ENCODE peak calls at places on chromosomes 12 and 14, in nine cellular contexts. R, S, C, V, U, K, O, P and G are unnamed samples.

GRCh38 chr14:97298331-97298730 is 501.1 kb downstream of the VRK1 start:
- DNase-seq in O (no peak), P (no peak), R (no peak), U (no peak), C (no peak), S (no peak), V (no peak), K (peak), G (no peak)

GRCh38 chr12:132557291-132557968 is 53.0 kb downstream of the LRCOL1 start:
- DNase-seq in P (no peak), R (no peak), C (no peak), U (no peak), V (no peak), K (no peak), O (no peak), S (no peak), G (no peak)

GRCh38 chr12:65881965-65882413 is 57.7 kb downstream of the HMGA2 start:
- DNase-seq in K (peak), R (peak), S (no peak), P (peak), O (peak), C (no peak), U (peak), V (peak), G (no peak)

GRCh38 chr12:10562306-10562933 is 51.0 kb downstream of the MAGOHB start:
- DNase-seq in R (peak), U (no peak), C (no peak), V (peak), S (peak), K (no peak), P (no peak), O (no peak), G (no peak)

GRCh38 chr12:113697104-113697503 is 225.4 kb upstream of the LHX5 start:
- DNase-seq in K (no peak), O (no peak), V (no peak), P (no peak), S (no peak), C (no peak), R (no peak), U (no peak), G (no peak)

GRCh38 chr12:3700861-3701260 is 52.0 kb downstream of the CRACR2A start:
- DNase-seq in R (peak), V (no peak), C (no peak), S (no peak), K (no peak), O (no peak), P (no peak), U (no peak), G (no peak)

GRCh38 chr12:116881325-116881866 is at the start of gene HRK:
- DNase-seq in P (peak), K (peak), U (no peak), S (no peak), C (peak), R (no peak), O (no peak), V (no peak), G (no peak)

GRCh38 chr12:124241776-124242528 is 52.9 kb upstream of the RFLNA start:
- DNase-seq in U (no peak), P (no peak), R (no peak), K (no peak), S (no peak), O (no peak), V (no peak), C (no peak), G (no peak)

GRCh38 chr14:102039157-102039556 is 47.7 kb downstream of the HSP90AA1 start:
- DNase-seq in O (no peak), U (no peak), V (no peak), P (no peak), K (no peak), S (no peak), R (no peak), C (no peak), G (no peak)

GRCh38 chr12:115451785-115452736 is 768.1 kb upstream of the TBX3 start:
- DNase-seq in P (peak), V (peak), C (no peak), O (no peak), S (no peak), K (peak), U (no peak), R (no peak), G (no peak)

GRCh38 chr14:68634874-68635601 is 157.8 kb downstream of the ZFP36L1 start:
- DNase-seq in V (no peak), U (no peak), S (no peak), C (peak), O (no peak), R (no peak), P (no peak), K (no peak), G (no peak)

GRCh38 chr12:1795785-1796514 is 24.4 kb upstream of the LRTM2 start:
- DNase-seq in O (peak), S (peak), K (peak), P (peak), R (peak), V (peak), C (peak), U (peak), G (peak)

GRCh38 chr12:122868471-122869177 is 27.3 kb downstream of the VPS37B start:
- DNase-seq in P (no peak), S (peak), U (peak), K (no peak), O (peak), C (no peak), R (no peak), V (no peak), G (no peak)

GRCh38 chr12:26857465-26858176 is 24.6 kb upstream of the ITPR2 start:
- DNase-seq in S (no peak), R (no peak), P (no peak), O (no peak), K (no peak), C (no peak), U (no peak), V (no peak), G (no peak)

GRCh38 chr12:58341791-58342190 is 400.4 kb downstream of the ATP23 start:
- DNase-seq in S (no peak), P (no peak), C (peak), V (peak), R (peak), K (no peak), U (no peak), O (no peak), G (no peak)

GRCh38 chr14:95515523-95516517 is 630 bp downstream of the SYNE3 start:
- DNase-seq in R (no peak), S (peak), V (peak), K (peak), P (peak), U (peak), O (no peak), C (no peak), G (no peak)

GRCh38 chr14:49792618-49793017 is 24.7 kb downstream of the KLHDC2 start:
- DNase-seq in U (no peak), S (no peak), K (no peak), O (no peak), P (no peak), C (no peak), V (no peak), R (no peak), G (no peak)

GRCh38 chr14:74504412-74504811 is 10.8 kb downstream of the ISCA2 start:
- DNase-seq in C (no peak), S (no peak), K (no peak), U (no peak), V (no peak), R (no peak), O (no peak), P (no peak), G (no peak)

GRCh38 chr14:91493169-91493568 is 16.9 kb downstream of the PPP4R3A start:
- DNase-seq in K (no peak), V (no peak), O (no peak), R (peak), S (no peak), U (no peak), P (no peak), C (no peak), G (no peak)

GRCh38 chr14:32998433-32998832 is 59.8 kb downstream of the NPAS3 start:
- DNase-seq in V (no peak), C (no peak), K (no peak), R (peak), S (no peak), U (no peak), P (no peak), O (no peak), G (no peak)

GRCh38 chr12:6819069-6820030 is 2.3 kb upstream of the GPR162 start:
- DNase-seq in O (no peak), C (no peak), S (no peak), K (no peak), R (no peak), P (no peak), V (no peak), U (no peak), G (no peak)

GRCh38 chr12:48861111-48861510 is 4.6 kb downstream of the RND1 start:
- DNase-seq in R (no peak), K (no peak), P (no peak), S (no peak), C (no peak), O (no peak), V (no peak), U (no peak), G (no peak)

GRCh38 chr14:92986254-92987147 is 63.6 kb downstream of the CHGA start:
- DNase-seq in O (no peak), P (peak), U (peak), S (no peak), V (peak), R (peak), C (peak), K (no peak), G (no peak)

GRCh38 chr12:57341275-57341990 is 89.4 kb downstream of the R3HDM2 start:
- DNase-seq in O (no peak), P (no peak), S (no peak), R (no peak), V (no peak), U (no peak), C (no peak), K (no peak), G (no peak)

GRCh38 chr14:76666746-76667145 is 94.5 kb upstream of the VASH1 start:
- DNase-seq in P (no peak), C (no peak), K (no peak), U (no peak), V (no peak), S (no peak), R (no peak), O (no peak), G (no peak)

GRCh38 chr12:113196996-113197395 is 11.5 kb downstream of the RITA1 start:
- DNase-seq in C (peak), P (peak), V (peak), K (peak), O (no peak), R (peak), S (peak), U (peak), G (peak)

GRCh38 chr14:82595466-82595865 is 1061.8 kb upstream of the SEL1L start:
- DNase-seq in O (no peak), C (no peak), P (no peak), S (no peak), R (no peak), K (no peak), U (no peak), V (no peak), G (no peak)

GRCh38 chr14:71371711-71372396 is 464.6 kb downstream of the PCNX1 start:
- DNase-seq in S (no peak), P (no peak), U (no peak), V (peak), R (peak), K (no peak), O (no peak), C (peak), G (no peak)

GRCh38 chr12:67355428-67356385 is 86.5 kb downstream of the CAND1 start:
- DNase-seq in S (peak), P (no peak), C (peak), K (no peak), V (peak), R (peak), O (no peak), U (no peak), G (no peak)

GRCh38 chr12:25347716-25348261 is 97.1 kb upstream of the KRAS start:
- DNase-seq in V (no peak), P (no peak), O (no peak), R (no peak), U (no peak), C (peak), K (no peak), S (no peak), G (no peak)

GRCh38 chr12:56632701-56633464 is 2.8 kb upstream of the BAZ2A start:
- DNase-seq in P (no peak), U (no peak), R (no peak), C (no peak), S (no peak), K (no peak), O (no peak), V (no peak), G (no peak)

GRCh38 chr14:95993768-95994592 is 45.2 kb upstream of the C14orf132 start:
- DNase-seq in O (no peak), U (no peak), V (peak), R (peak), S (no peak), P (no peak), C (no peak), K (no peak), G (no peak)

GRCh38 chr14:47277703-47278102 is 397.7 kb downstream of the MDGA2 start:
- DNase-seq in R (no peak), C (no peak), K (no peak), V (peak), P (no peak), O (no peak), U (no peak), S (no peak), G (no peak)

DNA sequence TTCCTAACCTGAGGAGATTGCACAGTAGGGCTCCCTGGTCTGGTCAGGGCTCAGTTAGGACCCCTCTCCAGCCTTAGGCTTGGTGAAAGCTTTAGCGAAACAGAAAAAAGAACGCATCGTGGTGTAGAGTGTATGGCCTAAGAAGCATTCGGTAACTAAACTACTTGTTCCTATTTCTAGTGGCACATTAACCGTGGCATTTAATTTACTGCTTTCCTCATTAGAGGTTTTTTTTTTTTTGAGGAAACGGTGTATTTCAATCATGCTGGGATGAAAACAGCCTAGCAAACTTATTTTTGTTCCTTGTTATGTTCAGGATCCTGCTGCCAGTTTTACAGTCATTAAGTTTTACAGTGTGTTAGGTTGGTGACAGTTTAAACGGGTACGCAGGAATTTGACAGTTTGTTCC is 516 bp upstream of the OSBPL8 start:
- DNase-seq in C (no peak), K (no peak), S (no peak), O (no peak), V (no peak), U (no peak), P (no peak), R (no peak), G (no peak)
- TF ChIP-seq CTCF in C (no peak), K (no peak), S (no peak), O (no peak), V (no peak), U (no peak), P (no peak), R (no peak), G (no peak)

DNA sequence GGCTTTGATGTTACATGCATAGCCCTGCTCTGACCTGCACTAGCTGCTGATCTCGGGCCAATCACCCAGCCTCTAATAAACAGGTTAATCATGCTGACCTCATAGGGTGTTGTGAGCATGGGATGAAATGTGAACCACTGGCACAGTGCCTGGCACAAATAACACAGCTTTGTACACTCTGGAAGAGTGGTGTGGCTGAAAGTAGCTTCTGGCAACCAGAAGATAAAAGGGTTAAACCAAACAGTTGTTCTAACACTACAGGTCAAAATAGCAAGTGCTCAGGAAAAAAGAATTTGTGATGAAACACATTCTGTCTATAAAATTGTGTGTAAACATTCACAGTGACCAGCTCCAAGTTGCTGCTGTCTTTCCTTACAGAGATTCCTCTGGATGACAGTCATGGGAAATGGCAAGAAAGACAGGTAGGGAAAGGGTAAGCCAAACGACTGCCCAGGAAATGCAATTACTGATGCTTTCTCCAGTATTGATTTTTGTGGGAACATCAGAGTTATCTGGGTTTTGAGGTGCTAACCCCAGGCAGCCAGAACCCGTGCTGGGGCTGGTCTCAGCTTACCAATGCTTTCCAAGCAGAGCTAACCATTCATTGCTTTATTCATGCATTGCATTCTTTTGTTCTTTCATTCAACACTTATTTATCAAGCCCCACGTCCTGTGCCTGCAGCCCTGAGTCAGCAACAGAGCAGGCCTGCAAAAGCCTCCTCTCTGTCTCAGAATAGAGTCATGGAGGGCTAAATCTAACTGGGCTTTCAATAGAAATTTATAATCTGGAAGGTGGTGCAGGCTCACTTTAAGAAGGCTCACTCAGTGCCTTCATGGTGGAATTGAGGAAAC is 38.1 kb upstream of the CAPRIN2 start:
- DNase-seq in P (no peak), K (no peak), O (no peak), R (peak), C (peak), U (no peak), S (no peak), V (no peak), G (no peak)
- TF ChIP-seq CTCF in P (no peak), K (no peak), O (no peak), R (no peak), C (no peak), U (no peak), S (no peak), V (no peak), G (no peak)

GRCh38 chr14:55255979-55256378 is 15.2 kb upstream of the FBXO34 start:
- DNase-seq in R (no peak), V (no peak), S (no peak), P (no peak), C (no peak), O (no peak), K (no peak), U (no peak), G (no peak)

GRCh38 chr14:55249423-55249822 is 21.8 kb upstream of the FBXO34 start:
- DNase-seq in P (no peak), O (no peak), S (no peak), V (peak), R (peak), K (no peak), C (no peak), U (no peak), G (no peak)

GRCh38 chr14:55256586-55256985 is 14.6 kb upstream of the FBXO34 start:
- DNase-seq in U (no peak), K (no peak), O (no peak), V (no peak), C (no peak), P (no peak), S (no peak), R (no peak), G (no peak)

GRCh38 chr14:55255185-55255584 is 16.0 kb upstream of the FBXO34 start:
- DNase-seq in C (no peak), R (no peak), U (no peak), P (no peak), O (no peak), V (no peak), K (no peak), S (no peak), G (no peak)

DNA sequence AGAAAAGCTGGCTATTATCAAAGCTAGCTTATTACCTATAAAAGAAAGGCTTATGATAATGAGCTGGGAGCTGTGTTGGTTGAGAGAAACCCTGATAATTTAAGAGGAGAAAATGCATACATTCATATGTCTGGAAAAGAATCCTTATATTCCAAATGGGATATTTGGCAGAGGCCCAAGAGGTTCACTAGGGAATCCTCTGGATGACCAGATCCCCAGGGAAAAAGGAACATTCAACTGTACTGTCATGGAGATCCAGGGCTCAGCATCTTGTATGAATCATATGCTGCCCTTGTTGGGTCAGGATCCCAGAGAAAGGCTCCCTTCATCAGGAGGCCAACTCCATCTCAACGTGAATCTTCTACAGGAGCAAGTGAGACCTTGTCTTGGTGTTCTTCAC is 16.6 kb upstream of the FBXO34 start:
- DNase-seq in C (no peak), K (no peak), U (no peak), V (no peak), O (no peak), S (no peak), R (no peak), P (no peak), G (no peak)
- TF ChIP-seq CTCF in C (no peak), K (no peak), U (no peak), V (no peak), O (no peak), S (no peak), R (no peak), P (no peak), G (no peak)

GRCh38 chr12:130818381-130819247 is 20.4 kb downstream of the STX2 start:
- DNase-seq in R (no peak), P (peak), U (no peak), V (peak), O (peak), S (peak), K (peak), C (no peak), G (no peak)
- TF ChIP-seq CTCF in R (no peak), P (peak), U (peak), V (peak), O (peak), S (peak), K (peak), C (peak), G (no peak)

GRCh38 chr12:131313635-131314034 is 359.9 kb downstream of the ADGRD1 start:
- DNase-seq in R (no peak), S (no peak), C (no peak), P (no peak), V (no peak), K (no peak), U (no peak), O (no peak), G (no peak)
- TF ChIP-seq CTCF in R (no peak), S (no peak), C (no peak), P (no peak), V (no peak), K (no peak), U (no peak), O (no peak), G (no peak)

DNA sequence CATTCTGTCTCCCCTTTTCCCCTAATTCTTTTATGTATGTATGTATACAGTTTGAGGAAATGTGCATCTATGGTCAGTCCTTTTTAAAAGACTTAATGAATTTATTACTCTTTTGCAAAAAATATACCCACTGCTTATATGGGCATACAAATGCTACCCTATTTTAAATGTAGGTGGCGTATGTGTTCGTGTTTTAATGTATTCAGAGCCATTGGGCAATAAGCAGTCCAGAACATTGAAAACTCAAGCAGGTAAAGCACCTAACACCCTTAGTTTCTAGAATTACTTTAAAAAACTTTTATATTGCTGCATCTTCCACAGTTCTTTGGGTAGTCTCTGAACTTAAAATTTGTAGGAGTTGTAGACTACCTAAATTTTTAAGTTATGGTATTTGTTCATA is 42.6 kb upstream of the A2ML1 start:
- DNase-seq in U (no peak), C (no peak), O (no peak), S (no peak), P (no peak), K (no peak), R (no peak), V (no peak), G (no peak)
- TF ChIP-seq CTCF in U (no peak), C (no peak), O (no peak), S (no peak), P (no peak), K (no peak), R (no peak), V (peak), G (no peak)

DNA sequence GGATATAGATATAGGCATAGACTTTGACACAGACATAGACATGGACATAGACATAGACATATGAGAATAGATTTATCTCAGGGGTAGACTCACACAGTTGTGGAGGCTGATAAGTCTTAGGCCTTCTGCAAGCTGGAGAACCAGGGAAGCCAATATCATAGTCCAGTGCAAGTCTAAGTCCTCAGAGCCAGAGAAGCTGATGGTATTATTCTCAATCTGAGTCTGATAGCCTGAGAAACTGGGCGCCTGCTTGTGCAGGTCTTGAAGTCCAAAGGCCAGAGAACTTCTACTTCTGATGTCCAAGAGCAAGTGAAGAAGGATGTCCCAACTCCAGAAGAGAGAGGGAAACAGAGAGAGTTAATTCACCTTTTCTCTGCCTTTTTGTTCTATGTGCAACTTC is 476.5 kb downstream of the SLC6A15 start:
- DNase-seq in V (no peak), U (no peak), K (no peak), O (no peak), R (no peak), P (no peak), S (no peak), C (no peak), G (no peak)
- TF ChIP-seq CTCF in V (no peak), U (no peak), K (no peak), O (no peak), R (no peak), P (no peak), S (no peak), C (no peak), G (no peak)